ENCODE peak calls at places on chromosomes 12 and 14, in six cellular contexts. N is fibroblast of the conjunctiva, H is cardiac septum, U is Calu3, D is A549, R is GM20000. Z is an unnamed sample.

GRCh38 chr12:124321040-124321481 is 26.2 kb downstream of the RFLNA start:
- DNase-seq in H (peak), U (peak), R (peak), N (no peak), D (peak), Z (peak)

GRCh38 chr12:108381793-108382436 is 42.8 kb upstream of the CMKLR1 start:
- DNase-seq in U (peak), R (no peak), H (no peak), D (no peak), N (no peak), Z (no peak)

GRCh38 chr14:52693004-52693403 is 2.4 kb downstream of the ERO1A start:
- DNase-seq in U (no peak), H (no peak), R (no peak), D (no peak), N (no peak), Z (no peak)

GRCh38 chr14:49134940-49135339 is 451.2 kb downstream of the RPS29 start:
- DNase-seq in N (no peak), U (no peak), R (no peak), H (no peak), D (peak), Z (no peak)

GRCh38 chr14:66965831-66966230 is 223.4 kb upstream of the GARIN2 start:
- DNase-seq in R (no peak), D (no peak), N (no peak), H (no peak), U (no peak), Z (no peak)

GRCh38 chr14:104134061-104134965 is 4.1 kb upstream of the KIF26A start:
- DNase-seq in H (no peak), D (no peak), U (no peak), R (no peak), N (no peak), Z (no peak)

GRCh38 chr12:63034601-63035000 is 99.7 kb upstream of the PPM1H start:
- DNase-seq in N (no peak), R (no peak), D (no peak), U (no peak), H (no peak), Z (no peak)

GRCh38 chr12:114530417-114530816 is 124.5 kb upstream of the TBX5 start:
- DNase-seq in R (no peak), U (no peak), N (no peak), H (no peak), D (no peak), Z (no peak)

GRCh38 chr14:68468437-68469207 is 324.2 kb downstream of the ZFP36L1 start:
- DNase-seq in D (no peak), R (no peak), N (no peak), H (no peak), U (peak), Z (no peak)

GRCh38 chr14:96752594-96752993 is 44.6 kb upstream of the VRK1 start:
- DNase-seq in D (no peak), H (no peak), N (no peak), R (no peak), U (no peak), Z (no peak)

GRCh38 chr12:96197503-96198272 is 3.5 kb downstream of the ELK3 start:
- DNase-seq in N (peak), U (peak), R (no peak), H (no peak), D (peak), Z (no peak)

GRCh38 chr12:91613223-91613779 is 430.7 kb upstream of the DCN start:
- DNase-seq in R (no peak), U (no peak), H (no peak), N (no peak), D (no peak), Z (no peak)

GRCh38 chr12:114412825-114413749 is 7.1 kb upstream of the TBX5 start:
- DNase-seq in N (no peak), R (no peak), U (no peak), D (no peak), H (no peak), Z (no peak)

GRCh38 chr14:84250863-84251262 is 1279.1 kb upstream of the FLRT2 start:
- DNase-seq in R (no peak), D (no peak), H (no peak), N (no peak), U (no peak), Z (no peak)

GRCh38 chr14:95260537-95261440 is 58.9 kb downstream of the CLMN start:
- DNase-seq in D (no peak), U (no peak), R (peak), N (peak), H (peak), Z (no peak)

GRCh38 chr14:102223682-102224081 is 81.3 kb downstream of the MOK start:
- DNase-seq in D (no peak), H (no peak), U (no peak), R (no peak), N (no peak), Z (no peak)

GRCh38 chr14:64279719-64280668 is 14.2 kb downstream of the ESR2 start:
- DNase-seq in D (peak), R (no peak), H (no peak), U (peak), N (no peak), Z (no peak)

GRCh38 chr14:77044776-77045569 is 16.5 kb upstream of the IRF2BPL start:
- DNase-seq in H (no peak), D (peak), U (no peak), N (no peak), R (no peak), Z (no peak)

GRCh38 chr14:23695220-23695999 is 59.2 kb downstream of the DHRS2 start:
- DNase-seq in D (no peak), N (peak), U (no peak), R (no peak), H (no peak), Z (no peak)

GRCh38 chr14:77003960-77004710 is 24.4 kb downstream of the IRF2BPL start:
- DNase-seq in R (no peak), U (peak), N (no peak), D (no peak), H (no peak), Z (no peak)